ENCODE peak calls at places on chromosomes 5 and 9, in eight cellular contexts. T is lower leg skin, Y is H7, D is iPS-NIHi11, R is GM12865, Q is adrenal gland, U is RWPE2, G is posterior cingulate gyrus. O is an unnamed sample.

GRCh38 chr5:15518786-15519185 is 18.8 kb downstream of the FBXL7 start:
- DNase-seq in Y (no peak), G (no peak), U (no peak), Q (no peak), T (no peak), D (no peak), R (no peak), O (no peak)

GRCh38 chr5:98513378-98513777 is 260.1 kb upstream of the RGMB start:
- DNase-seq in R (no peak), T (no peak), Q (no peak), U (no peak), D (peak; percentile 52), G (no peak), Y (peak; percentile 15), O (no peak)

GRCh38 chr5:93294184-93294583 is 286.8 kb downstream of the NR2F1-AS1 start:
- DNase-seq in Q (no peak), Y (no peak), T (no peak), U (no peak), R (no peak), D (no peak), G (no peak), O (no peak)

GRCh38 chr5:166370928-166371690 is 1920.3 kb upstream of the WWC1 start:
- DNase-seq in Y (no peak), U (no peak), Q (no peak), R (no peak), D (no peak), G (no peak), T (no peak), O (no peak)

GRCh38 chr5:123813937-123814624 is 302.1 kb downstream of the CSNK1G3 start:
- DNase-seq in U (no peak), Q (no peak), R (peak; percentile 29), G (no peak), Y (no peak), T (no peak), D (no peak), O (no peak)

GRCh38 chr5:62273691-62274090 is 32.3 kb upstream of the KIF2A start:
- DNase-seq in D (no peak), Y (no peak), U (no peak), R (no peak), G (no peak), T (no peak), Q (no peak), O (no peak)

GRCh38 chr9:37650873-37651768 is at the start of gene FRMPD1:
- DNase-seq in D (peak; percentile 93), T (peak; percentile 27), U (no peak), G (peak; percentile 34), R (peak; percentile 58), Q (peak; percentile 44), Y (peak; percentile 95), O (peak; percentile 46)

GRCh38 chr5:172008689-172009141 is 2.3 kb upstream of the FBXW11 start:
- DNase-seq in D (peak; percentile 44), G (no peak), Y (peak; percentile 59), U (no peak), T (no peak), Q (no peak), R (no peak), O (no peak)

GRCh38 chr5:167626341-167627118 is 664.9 kb upstream of the WWC1 start:
- DNase-seq in U (no peak), T (no peak), D (no peak), Y (no peak), G (no peak), R (no peak), Q (no peak), O (no peak)

GRCh38 chr9:109231593-109231992 is 64.5 kb upstream of the FRRS1L start:
- DNase-seq in U (no peak), D (no peak), Q (no peak), Y (no peak), T (no peak), R (no peak), G (no peak), O (no peak)

GRCh38 chr9:115633099-115633498 is 515.1 kb upstream of the TNC start:
- DNase-seq in Y (no peak), R (no peak), T (no peak), U (no peak), G (no peak), D (no peak), Q (no peak), O (no peak)

GRCh38 chr5:43396762-43397304 is 15.4 kb downstream of the CCL28 start:
- DNase-seq in U (peak; percentile 74), R (peak; percentile 84), Y (peak; percentile 45), Q (no peak), G (peak; percentile 10), D (peak; percentile 63), T (peak; percentile 43), O (peak; percentile 90)

GRCh38 chr5:149450199-149450598 is 71.1 kb upstream of the IL17B start:
- DNase-seq in Q (peak; percentile 57), T (peak; percentile 37), G (no peak), U (no peak), R (no peak), Y (no peak), D (no peak), O (no peak)

GRCh38 chr5:141430332-141431113 is at the start of gene PCDHGA12:
- DNase-seq in R (peak; percentile 91), D (no peak), Q (peak; percentile 67), T (no peak), G (no peak), Y (no peak), U (no peak), O (no peak)

GRCh38 chr5:111563041-111563822 is 50.9 kb upstream of the STARD4 start:
- DNase-seq in G (no peak), R (no peak), Q (no peak), D (no peak), Y (no peak), U (no peak), T (no peak), O (no peak)

GRCh38 chr5:78295035-78295961 is 800 bp upstream of the AP3B1 start:
- DNase-seq in U (peak; percentile 76), R (peak; percentile 47), Y (peak; percentile 72), Q (peak; percentile 44), D (peak; percentile 65), G (peak; percentile 18), T (peak; percentile 20), O (peak; percentile 83)

GRCh38 chr5:41925555-41925946 is 470 bp downstream of the FBXO4 start:
- DNase-seq in R (peak; percentile 52), Q (peak; percentile 39), T (peak; percentile 30), G (peak; percentile 15), U (no peak), Y (no peak), D (no peak), O (no peak)

GRCh38 chr5:76547242-76547890 is 75.8 kb downstream of the F2RL2 start:
- DNase-seq in Y (no peak), Q (no peak), U (no peak), D (no peak), T (peak; percentile 35), G (no peak), R (peak; percentile 81), O (no peak)

GRCh38 chr9:38081356-38082108 is 12.5 kb upstream of the SHB start:
- DNase-seq in Y (no peak), R (no peak), T (no peak), U (peak; percentile 15), Q (no peak), G (no peak), D (no peak), O (no peak)

GRCh38 chr9:86655147-86655546 is 292.2 kb downstream of the GAS1 start:
- DNase-seq in G (no peak), D (no peak), R (no peak), U (no peak), Y (no peak), Q (no peak), T (no peak), O (no peak)

GRCh38 chr9:127076860-127077657 is 45.4 kb downstream of the ANGPTL2 start:
- DNase-seq in D (no peak), R (no peak), U (no peak), Q (no peak), T (no peak), Y (no peak), G (no peak), O (no peak)

O was measured in left lung.